ENCODE peak calls at places on chromosomes 2 and 18, in ten cellular contexts. Y is astrocyte, W is mesendoderm, G is endothelial cell of umbilical vein, I is fibroblast of lung, D is hepatocyte, X is PC-9, Z is HCT116, H is H1, R is neural progenitor cell. F is an unnamed sample. For H3K27me3, H3K79me2 and H3K36me3, the result is how much of the 10 kb centered on the place peaks cover.

GRCh38 chr2:5798083-5798482 is 105.9 kb downstream of the SOX11 start:
- DNase-seq in Y (peak), W (peak), G (no peak), I (peak), D (no peak), X (no peak), Z (no peak), H (no peak), R (no peak), F (peak)

GRCh38 chr2:1415501-1415900 is 2.2 kb downstream of the TPO start:
- DNase-seq in Y (no peak), W (no peak), G (no peak), I (no peak), D (no peak), X (no peak), Z (no peak), H (no peak), R (no peak), F (no peak)

GRCh38 chr2:33453905-33454479 is 22.5 kb upstream of the RASGRP3 start:
- DNase-seq in Y (no peak), W (no peak), G (no peak), I (no peak), D (no peak), X (no peak), Z (no peak), H (no peak), R (no peak), F (no peak)

GRCh38 chr2:53130441-53130943 is 637.1 kb upstream of the CHAC2 start:
- DNase-seq in Y (peak), W (no peak), G (no peak), I (peak), D (no peak), X (no peak), Z (no peak), H (no peak), R (no peak), F (peak)

GRCh38 chr2:103809946-103810345 is 1044.0 kb upstream of the POU3F3 start:
- DNase-seq in Y (peak), W (peak), G (no peak), I (no peak), D (no peak), X (no peak), Z (no peak), H (no peak), R (peak), F (peak)

GRCh38 chr2:130808482-130809268 is 28.0 kb upstream of the ARHGEF4 start:
- DNase-seq in Y (no peak), W (peak), G (no peak), I (no peak), D (no peak), X (peak), Z (peak), H (no peak), R (no peak), F (no peak)

GRCh38 chr2:149782566-149782965 is 195.0 kb upstream of the MMADHC start:
- DNase-seq in Y (no peak), W (no peak), G (no peak), I (no peak), D (no peak), X (no peak), Z (no peak), H (no peak), R (no peak), F (peak)

GRCh38 chr2:189528617-189529016 is 52.0 kb downstream of the SLC40A1 start:
- DNase-seq in Y (no peak), W (no peak), G (peak), I (no peak), D (no peak), X (no peak), Z (no peak), H (no peak), R (no peak), F (no peak)

GRCh38 chr2:25558262-25558661 is 115.1 kb downstream of the DTNB start:
- DNase-seq in Y (peak), W (peak), G (peak), I (peak), D (no peak), X (no peak), Z (no peak), H (no peak), R (no peak), F (peak)

GRCh38 chr18:37649930-37650329 is 84.3 kb upstream of the CELF4 start:
- DNase-seq in Y (no peak), W (no peak), G (no peak), I (no peak), D (no peak), X (no peak), Z (no peak), H (no peak), R (no peak), F (no peak)

GRCh38 chr2:65055427-65056214 is 595 bp upstream of the CEP68 start:
- DNase-seq in Y (no peak), W (no peak), G (no peak), I (no peak), D (peak), X (no peak), Z (no peak), H (no peak), R (no peak), F (no peak)

GRCh38 chr2:20292984-20293383 is 57.7 kb downstream of the PUM2 start:
- DNase-seq in Y (no peak), W (no peak), G (no peak), I (no peak), D (no peak), X (no peak), Z (no peak), H (no peak), R (no peak), F (no peak)

GRCh38 chr2:218897394-218898108 is 16.9 kb downstream of the WNT10A start:
- DNase-seq in Y (no peak), W (no peak), G (no peak), I (no peak), D (no peak), X (no peak), Z (no peak), H (no peak), R (peak), F (no peak)

GRCh38 chr2:218895758-218896500 is 15.3 kb downstream of the WNT10A start:
- DNase-seq in Y (no peak), W (no peak), G (no peak), I (no peak), D (no peak), X (peak), Z (no peak), H (no peak), R (no peak), F (no peak)

GRCh38 chr2:218898109-218898878 is 17.6 kb downstream of the WNT10A start:
- DNase-seq in Y (no peak), W (peak), G (peak), I (peak), D (peak), X (peak), Z (no peak), H (peak), R (peak), F (peak)

GRCh38 chr2:218896501-218897393 is 16.1 kb downstream of the WNT10A start:
- DNase-seq in Y (peak), W (peak), G (no peak), I (no peak), D (peak), X (peak), Z (no peak), H (no peak), R (peak), F (no peak)

GRCh38 chr2:218899147-218899546 is 18.5 kb downstream of the WNT10A start:
- DNase-seq in Y (no peak), W (no peak), G (no peak), I (no peak), D (no peak), X (no peak), Z (no peak), H (no peak), R (peak), F (no peak)
- H3K27me3 ChIP-seq in Y (half or more), W (under half), G (half or more), I (under half), D (half or more), X (under half), Z (under half), H (half or more), R (half or more), F (under half)

GRCh38 chr2:238440767-238441166 is 14.0 kb downstream of the ASB1 start:
- DNase-seq in Y (no peak), W (no peak), G (no peak), I (no peak), D (no peak), X (no peak), Z (no peak), H (no peak), R (no peak), F (no peak)
- H3K79me2 ChIP-seq in Y (half or more), W (under half), G (under half), I (half or more), D (half or more), X (under half), Z (half or more), H (under half), R (half or more), F (half or more)

DNA sequence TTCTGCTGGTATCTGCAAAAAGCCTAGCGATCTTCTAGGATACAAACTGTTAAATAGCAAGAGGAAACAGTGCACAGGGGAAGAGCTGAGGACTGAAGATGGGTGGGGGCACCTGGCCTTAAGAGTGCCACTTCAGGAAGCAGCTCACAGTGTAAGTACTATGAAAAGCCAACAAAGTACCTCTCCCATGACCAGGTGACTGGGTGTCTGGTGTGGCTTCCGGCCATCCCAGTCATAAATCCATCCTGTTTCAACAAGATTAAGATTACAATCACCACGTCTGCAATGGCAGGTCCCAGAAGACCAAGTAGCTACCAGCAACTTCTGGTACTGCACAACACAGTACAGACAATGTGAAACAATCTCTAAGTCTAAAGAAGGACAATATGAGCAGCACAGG is 15.9 kb downstream of the ERFE start:
- DNase-seq in Y (no peak), W (no peak), G (no peak), I (no peak), D (no peak), X (no peak), Z (no peak), H (no peak), R (no peak), F (no peak)
- H3K36me3 ChIP-seq in Y (under half), W (under half), G (under half), I (under half), D (under half), X (under half), Z (half or more), H (under half), R (under half), F (under half)

DNA sequence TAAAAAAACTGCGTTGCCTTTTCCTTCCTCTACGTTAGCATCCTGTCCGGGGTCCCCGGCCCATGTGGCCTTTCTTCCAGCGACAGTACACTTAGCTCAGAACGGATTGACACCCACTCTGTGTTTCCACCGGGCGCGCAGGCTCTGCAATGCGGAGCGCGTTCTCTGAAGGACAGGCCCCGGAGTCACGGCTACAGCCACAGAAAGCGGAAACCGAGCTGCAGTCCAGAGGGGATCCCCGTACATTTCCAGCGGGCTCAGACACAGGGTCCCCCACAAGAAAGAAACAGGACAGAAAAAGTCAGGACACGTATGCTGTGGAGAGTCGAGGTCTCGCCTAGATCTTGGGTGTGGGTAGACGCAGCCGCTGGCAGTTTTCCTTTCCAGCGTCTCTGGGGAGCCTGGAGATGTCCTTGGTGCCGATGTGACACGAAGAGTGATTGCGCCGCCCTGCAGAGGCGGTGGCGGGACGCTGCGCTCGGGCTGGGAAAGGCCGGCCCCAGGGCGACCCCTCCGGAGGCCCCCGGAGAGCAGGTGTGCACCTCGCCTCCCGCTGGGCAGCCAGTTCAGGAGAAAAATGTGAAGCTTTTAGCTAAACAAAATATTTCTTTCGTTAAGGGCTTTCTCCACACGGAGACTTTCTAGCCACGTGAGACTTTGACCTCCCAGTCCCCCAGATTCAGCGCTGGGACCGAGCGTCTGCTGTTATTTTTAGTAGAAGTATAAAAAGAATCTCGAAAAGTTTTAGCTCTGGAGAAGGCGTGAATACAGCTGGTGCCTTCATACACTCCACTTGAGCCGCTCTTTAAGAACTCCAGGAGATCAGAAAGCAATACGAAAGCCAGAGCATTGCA is 1.3 kb upstream of the ACKR3 start:
- DNase-seq in Y (no peak), W (peak), G (peak), I (peak), D (peak), X (peak), Z (no peak), H (no peak), R (peak), F (peak)
- H3K27me3 ChIP-seq in Y (under half), W (under half), G (under half), I (under half), D (under half), X (under half), Z (under half), H (under half), R (under half), F (half or more)

DNA sequence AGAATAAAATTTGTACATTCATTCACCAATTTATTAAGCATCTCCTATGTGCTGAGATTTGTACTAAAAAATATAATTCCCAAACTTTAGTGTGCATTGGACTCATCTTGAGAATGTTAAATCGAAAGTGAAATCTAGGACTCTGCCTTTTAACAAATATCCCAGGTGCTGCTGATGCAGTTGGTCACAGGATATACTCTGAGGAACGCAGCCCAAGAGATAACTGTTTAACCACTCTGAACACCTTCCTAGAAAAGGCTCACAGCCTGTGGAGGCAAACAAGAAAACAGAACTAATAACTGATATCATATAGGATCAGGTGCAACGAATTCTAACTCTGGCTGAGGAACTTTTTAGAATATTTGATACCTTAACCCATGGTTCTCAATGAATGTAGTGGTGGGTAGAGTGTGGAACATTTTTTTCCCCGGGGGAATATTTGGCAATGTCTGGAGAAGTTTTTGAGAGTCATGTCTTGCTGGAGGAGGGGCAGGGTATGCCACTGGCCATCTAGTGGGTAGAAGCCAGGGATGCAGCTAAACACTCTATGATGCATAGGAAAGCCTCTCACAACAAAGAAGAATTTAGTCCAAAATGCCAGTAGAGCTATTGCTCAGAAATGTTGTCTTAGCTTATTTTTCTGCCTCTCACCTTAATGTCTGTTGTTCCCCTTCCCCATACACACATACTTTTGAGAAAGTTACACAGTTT is 96.5 kb downstream of the EHBP1 start:
- DNase-seq in Y (no peak), W (peak), G (no peak), I (no peak), D (no peak), X (no peak), Z (no peak), H (no peak), R (peak), F (peak)
- H3K79me2 ChIP-seq in Y (under half), W (under half), G (under half), I (under half), D (under half), X (under half), Z (half or more), H (under half), R (under half), F (half or more)

DNA sequence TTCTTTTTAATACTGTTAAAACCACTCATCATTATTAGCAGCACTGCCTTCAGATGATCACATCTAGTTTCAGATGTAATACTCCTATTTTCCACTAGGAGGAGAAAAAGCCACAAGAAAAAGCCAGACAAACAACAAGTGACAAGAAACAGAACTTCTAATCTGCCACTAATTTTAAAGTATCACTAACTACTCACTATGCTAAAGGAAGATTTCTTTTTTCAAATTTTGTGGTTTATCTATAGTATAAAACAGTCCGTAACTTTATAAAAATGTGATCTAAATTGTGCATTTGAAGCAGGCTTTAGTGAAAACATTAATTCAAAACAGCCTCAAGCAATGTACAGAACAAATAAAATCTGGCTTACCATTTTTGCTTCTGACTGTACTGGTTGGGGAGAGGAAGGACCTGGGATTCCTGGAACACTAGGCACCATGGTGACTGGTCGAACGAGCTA is 56.8 kb downstream of the ATF2 start:
- DNase-seq in Y (peak), W (peak), G (peak), I (peak), D (peak), X (no peak), Z (peak), H (no peak), R (peak), F (peak)
- H3K36me3 ChIP-seq in Y (under half), W (under half), G (under half), I (under half), D (under half), X (under half), Z (under half), H (under half), R (half or more), F (under half)

DNA sequence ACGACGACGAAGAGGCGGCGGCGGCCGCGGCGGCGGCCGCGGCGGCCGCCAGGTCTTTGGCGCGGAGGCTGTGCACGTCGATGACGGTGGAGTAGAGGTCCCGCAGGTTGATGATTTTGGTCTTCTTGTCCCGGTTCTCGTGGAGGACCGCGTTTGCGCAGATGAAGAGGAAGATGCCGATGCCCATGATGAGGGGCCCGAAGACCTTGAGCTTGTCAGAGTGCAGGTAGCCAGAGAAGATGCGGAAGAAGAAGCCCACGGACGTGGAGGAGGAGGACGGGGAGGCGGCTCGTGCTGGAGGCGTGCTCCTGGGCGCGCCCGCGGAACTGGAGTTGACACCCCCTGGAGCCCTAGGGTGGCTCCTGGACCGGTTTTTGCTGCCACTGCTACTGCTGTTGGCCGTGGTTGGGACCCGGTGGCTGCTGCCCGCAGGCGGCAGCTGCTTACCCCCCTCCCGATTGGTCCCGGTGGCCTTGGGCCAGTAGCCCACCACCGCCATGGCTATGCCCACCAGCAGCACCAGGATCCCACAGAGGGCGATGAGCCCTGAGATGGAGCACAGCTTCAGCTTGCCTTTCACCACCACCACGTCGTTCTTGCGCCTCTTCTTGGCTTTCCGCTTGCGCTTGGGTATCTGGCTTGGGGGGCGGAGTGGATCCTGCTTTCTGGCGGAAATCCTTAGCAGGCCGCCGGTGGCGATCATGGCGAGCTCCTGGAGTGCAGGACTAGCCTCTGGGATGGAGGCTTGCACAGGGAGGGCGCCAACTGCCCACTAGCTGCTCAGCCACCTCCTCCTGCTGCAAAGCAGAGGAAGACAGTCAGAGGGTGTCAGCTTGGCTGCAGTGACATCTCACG is 3.7 kb downstream of the TMEM200C start:
- DNase-seq in Y (no peak), W (no peak), G (no peak), I (no peak), D (no peak), X (no peak), Z (no peak), H (no peak), R (no peak), F (no peak)
- H3K27me3 ChIP-seq in Y (under half), W (under half), G (half or more), I (under half), D (half or more), X (under half), Z (under half), H (under half), R (half or more), F (half or more)

DNA sequence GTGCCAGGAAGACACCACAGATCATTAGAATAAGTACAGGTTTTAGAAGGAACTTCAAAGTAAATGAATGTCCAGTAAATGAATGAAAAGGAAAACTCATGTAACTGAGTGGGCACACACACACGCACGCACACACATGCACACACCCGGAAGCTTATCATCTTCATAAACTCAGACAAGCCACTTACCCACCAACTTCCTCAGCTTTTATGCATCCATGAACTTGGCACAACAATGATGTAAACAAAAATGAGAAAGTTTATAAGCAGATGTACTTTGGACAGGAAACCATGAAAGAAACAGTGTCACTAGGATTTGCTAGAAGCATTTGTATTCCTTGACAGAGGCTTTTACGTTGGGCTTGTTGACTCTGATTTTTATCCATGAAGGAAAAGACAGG is 23.2 kb downstream of the RNF152 start:
- DNase-seq in Y (no peak), W (no peak), G (no peak), I (peak), D (no peak), X (no peak), Z (no peak), H (no peak), R (no peak), F (no peak)
- H3K79me2 ChIP-seq in Y (half or more), W (under half), G (under half), I (under half), D (under half), X (under half), Z (under half), H (under half), R (half or more), F (half or more)

DNA sequence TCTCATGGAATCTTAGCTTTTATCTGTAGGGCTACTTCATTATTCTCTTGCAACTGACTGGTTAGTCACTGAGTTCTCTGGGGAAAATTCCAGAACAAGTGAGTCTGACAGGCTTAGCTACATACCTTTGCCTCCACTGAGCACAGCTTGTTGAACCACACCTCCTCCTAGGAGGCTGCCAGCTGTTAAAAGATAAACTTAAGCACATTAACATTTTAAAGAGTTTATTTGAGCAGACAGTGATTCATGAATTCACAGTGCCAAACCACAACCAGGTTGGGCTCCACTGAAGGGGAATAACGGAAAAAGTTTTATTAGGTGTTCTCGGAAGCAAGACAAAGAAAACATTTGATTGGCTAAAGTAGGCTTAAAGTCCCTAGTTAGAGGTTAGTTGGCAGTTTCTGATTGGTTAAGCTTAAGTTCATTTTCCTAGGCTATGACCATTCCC is 12.5 kb upstream of the SLC38A11 start:
- DNase-seq in Y (peak), W (peak), G (no peak), I (peak), D (peak), X (peak), Z (no peak), H (peak), R (peak), F (peak)
- H3K36me3 ChIP-seq in Y (under half), W (under half), G (under half), I (under half), D (under half), X (under half), Z (under half), H (under half), R (under half), F (under half)

F was measured in GM23248.